ENCODE peak calls at places on chromosome 15, in four cellular contexts. One of them, this sample, is unnamed.

GRCh38 chr15:63407612-63408011 is 26.0 kb upstream of the CA12 start:
- DNase-seq in left ventricle myocardium inferior: no peak
- DNase-seq in upper lobe of left lung: no peak
- DNase-seq in A549: no peak
- DNase-seq in this sample: no peak

GRCh38 chr15:74172751-74173544 is 562 bp upstream of the ISLR start:
- DNase-seq in left ventricle myocardium inferior: peak
- DNase-seq in upper lobe of left lung: peak
- DNase-seq in A549: no peak
- DNase-seq in this sample: no peak

GRCh38 chr15:57298204-57298603 is 78.1 kb upstream of the CGNL1 start:
- DNase-seq in left ventricle myocardium inferior: no peak
- DNase-seq in upper lobe of left lung: no peak
- DNase-seq in A549: no peak
- DNase-seq in this sample: no peak

GRCh38 chr15:88834211-88834812 is 31.1 kb downstream of the ACAN start:
- DNase-seq in left ventricle myocardium inferior: peak
- DNase-seq in upper lobe of left lung: no peak
- DNase-seq in A549: peak
- DNase-seq in this sample: no peak

GRCh38 chr15:66684136-66684681 is 17.8 kb upstream of the SMAD6 start:
- DNase-seq in left ventricle myocardium inferior: no peak
- DNase-seq in upper lobe of left lung: no peak
- DNase-seq in A549: no peak
- DNase-seq in this sample: no peak

GRCh38 chr15:27358751-27359434 is 387.9 kb downstream of the GABRG3 start:
- DNase-seq in left ventricle myocardium inferior: no peak
- DNase-seq in upper lobe of left lung: no peak
- DNase-seq in A549: no peak
- DNase-seq in this sample: no peak

GRCh38 chr15:58595516-58596238 is 153.8 kb downstream of the ADAM10 start:
- DNase-seq in left ventricle myocardium inferior: no peak
- DNase-seq in upper lobe of left lung: no peak
- DNase-seq in A549: no peak
- DNase-seq in this sample: no peak

GRCh38 chr15:41585140-41586047 is 26.4 kb downstream of the TYRO3 start:
- DNase-seq in left ventricle myocardium inferior: peak
- DNase-seq in upper lobe of left lung: peak
- DNase-seq in A549: peak
- DNase-seq in this sample: peak

GRCh38 chr15:81336568-81336967 is 12.6 kb upstream of the STARD5 start:
- DNase-seq in left ventricle myocardium inferior: no peak
- DNase-seq in upper lobe of left lung: no peak
- DNase-seq in A549: peak
- DNase-seq in this sample: no peak

GRCh38 chr15:92095691-92096090 is 242.2 kb downstream of the SLCO3A1 start:
- DNase-seq in left ventricle myocardium inferior: no peak
- DNase-seq in upper lobe of left lung: no peak
- DNase-seq in A549: no peak
- DNase-seq in this sample: no peak

GRCh38 chr15:58043192-58043903 is 22.2 kb downstream of the ALDH1A2 start:
- DNase-seq in left ventricle myocardium inferior: peak
- DNase-seq in upper lobe of left lung: peak
- DNase-seq in A549: peak
- DNase-seq in this sample: no peak

GRCh38 chr15:31197497-31198414 is 96.2 kb upstream of the TRPM1 start:
- DNase-seq in left ventricle myocardium inferior: peak
- DNase-seq in upper lobe of left lung: peak
- DNase-seq in A549: no peak
- DNase-seq in this sample: no peak

GRCh38 chr15:95559875-95560394 is 770.6 kb upstream of the NR2F2 start:
- DNase-seq in left ventricle myocardium inferior: no peak
- DNase-seq in upper lobe of left lung: no peak
- DNase-seq in A549: peak
- DNase-seq in this sample: no peak

GRCh38 chr15:38532728-38533127 is 31.9 kb downstream of the RASGRP1 start:
- DNase-seq in left ventricle myocardium inferior: no peak
- DNase-seq in upper lobe of left lung: no peak
- DNase-seq in A549: no peak
- DNase-seq in this sample: no peak

GRCh38 chr15:67185621-67186225 is 68.7 kb downstream of the AAGAB start:
- DNase-seq in left ventricle myocardium inferior: no peak
- DNase-seq in upper lobe of left lung: no peak
- DNase-seq in A549: no peak
- DNase-seq in this sample: no peak

GRCh38 chr15:88704791-88705768 is 66.3 kb downstream of the ISG20 start:
- DNase-seq in left ventricle myocardium inferior: peak
- DNase-seq in upper lobe of left lung: no peak
- DNase-seq in A549: no peak
- DNase-seq in this sample: peak

GRCh38 chr15:43146187-43146586 is 12.8 kb downstream of the TMEM62 start:
- DNase-seq in left ventricle myocardium inferior: no peak
- DNase-seq in upper lobe of left lung: no peak
- DNase-seq in A549: no peak
- DNase-seq in this sample: no peak

GRCh38 chr15:40785158-40785557 is 15.4 kb downstream of the C15orf62 start:
- DNase-seq in left ventricle myocardium inferior: no peak
- DNase-seq in upper lobe of left lung: no peak
- DNase-seq in A549: no peak
- DNase-seq in this sample: no peak

GRCh38 chr15:85047271-85047948 is 65.8 kb downstream of the PDE8A start:
- DNase-seq in left ventricle myocardium inferior: no peak
- DNase-seq in upper lobe of left lung: peak
- DNase-seq in A549: peak
- DNase-seq in this sample: no peak

GRCh38 chr15:99305761-99306505 is 54.7 kb downstream of the LRRC28 start:
- DNase-seq in left ventricle myocardium inferior: peak
- DNase-seq in upper lobe of left lung: peak
- DNase-seq in A549: no peak
- DNase-seq in this sample: peak

GRCh38 chr15:29124581-29125381 is 144.8 kb downstream of the NSMCE3 start:
- DNase-seq in left ventricle myocardium inferior: peak
- DNase-seq in upper lobe of left lung: no peak
- DNase-seq in A549: no peak
- DNase-seq in this sample: no peak

GRCh38 chr15:80991446-80991845 is 1.8 kb upstream of the MESD start:
- DNase-seq in left ventricle myocardium inferior: peak
- DNase-seq in upper lobe of left lung: peak
- DNase-seq in A549: no peak
- DNase-seq in this sample: no peak

GRCh38 chr15:42750306-42750705 is 13.4 kb upstream of the CDAN1 start:
- DNase-seq in left ventricle myocardium inferior: no peak
- DNase-seq in upper lobe of left lung: no peak
- DNase-seq in A549: no peak
- DNase-seq in this sample: no peak

GRCh38 chr15:40769310-40770146 is at the start of gene C15orf62:
- DNase-seq in left ventricle myocardium inferior: no peak
- DNase-seq in upper lobe of left lung: peak
- DNase-seq in A549: no peak
- DNase-seq in this sample: peak

GRCh38 chr15:77749236-77749997 is 116.7 kb upstream of the LINGO1 start:
- DNase-seq in left ventricle myocardium inferior: no peak
- DNase-seq in upper lobe of left lung: no peak
- DNase-seq in A549: no peak
- DNase-seq in this sample: no peak

GRCh38 chr15:57566840-57567239 is 24.9 kb upstream of the MYZAP start:
- DNase-seq in left ventricle myocardium inferior: peak
- DNase-seq in upper lobe of left lung: no peak
- DNase-seq in A549: no peak
- DNase-seq in this sample: no peak